ENCODE peak calls at places on chromosomes 16 and 17, in five cellular contexts. B is right lobe of liver; K is uterus; I is OCI-LY7; N is CD8-positive, alpha-beta T cell. C is an unnamed sample. For H3K36me3, the result is how much of the 10 kb centered on the place peaks cover.

GRCh38 chr17:29159286-29159860 is 20.8 kb downstream of the MYO18A start:
- DNase-seq in B (no peak), N (no peak), I (no peak), K (no peak), C (no peak)

GRCh38 chr17:74825952-74826713 is 33.6 kb downstream of the GRIN2C start:
- DNase-seq in B (peak), K (no peak), I (no peak), N (no peak), C (no peak)

GRCh38 chr16:75491876-75492275 is 3.4 kb downstream of the CHST6 start:
- DNase-seq in B (no peak), K (no peak), N (no peak), I (peak), C (no peak)

GRCh38 chr17:50931003-50931878 is 65.1 kb upstream of the TOB1 start:
- DNase-seq in N (peak), K (peak), B (peak), I (peak), C (peak)

GRCh38 chr17:64687959-64688358 is 25.9 kb upstream of the SMURF2 start:
- DNase-seq in I (no peak), N (no peak), K (no peak), B (no peak), C (no peak)

GRCh38 chr16:53433930-53434435 is 288 bp upstream of the RBL2 start:
- DNase-seq in B (no peak), K (peak), I (peak), N (no peak), C (no peak)

GRCh38 chr17:47776330-47777197 is 43.5 kb downstream of the TBX21 start:
- DNase-seq in N (no peak), B (no peak), K (no peak), I (peak), C (peak)

GRCh38 chr16:66695935-66696668 is 441 bp downstream of the CMTM4 start:
- DNase-seq in I (no peak), B (peak), K (peak), N (peak), C (peak)

GRCh38 chr16:85563515-85564276 is 49.4 kb upstream of the GSE1 start:
- DNase-seq in K (peak), B (peak), I (no peak), N (no peak), C (no peak)

GRCh38 chr16:66369055-66369592 is 2.6 kb downstream of the CDH5 start:
- DNase-seq in N (no peak), I (peak), B (no peak), K (peak), C (no peak)

GRCh38 chr16:15983898-15984297 is 34.5 kb downstream of the ABCC1 start:
- DNase-seq in B (no peak), N (no peak), I (no peak), K (no peak), C (no peak)

GRCh38 chr16:79372504-79373184 is 227.9 kb downstream of the MAF start:
- DNase-seq in I (no peak), N (no peak), B (no peak), K (peak), C (no peak)

GRCh38 chr17:80833952-80834895 is 157.4 kb upstream of the CHMP6 start:
- DNase-seq in K (peak), I (no peak), B (no peak), N (no peak), C (no peak)

GRCh38 chr16:12573300-12573699 is 230.4 kb downstream of the CPPED1 start:
- DNase-seq in N (no peak), K (no peak), I (peak), B (no peak), C (no peak)

GRCh38 chr16:12976936-12977335 is 75.5 kb downstream of the SHISA9 start:
- DNase-seq in B (no peak), K (no peak), I (no peak), N (no peak), C (no peak)

GRCh38 chr16:30119428-30119827 is 3.6 kb downstream of the MAPK3 start:
- DNase-seq in K (no peak), B (no peak), N (no peak), I (no peak), C (no peak)

GRCh38 chr16:7200320-7200719 is 132.3 kb upstream of the RBFOX1 start:
- DNase-seq in B (no peak), K (no peak), I (no peak), N (no peak), C (no peak)

GRCh38 chr16:46743232-46743719 is 4.9 kb downstream of the MYLK3 start:
- DNase-seq in I (peak), K (no peak), N (no peak), B (no peak), C (no peak)

GRCh38 chr17:60249517-60249826 is 99.7 kb downstream of the CA4 start:
- DNase-seq in I (no peak), N (no peak), B (no peak), K (no peak), C (no peak)

GRCh38 chr17:73308017-73308823 is 3.6 kb downstream of the CDC42EP4 start:
- DNase-seq in N (no peak), I (no peak), B (peak), K (peak), C (no peak)

GRCh38 chr17:10096556-10096955 is 101.8 kb downstream of the GAS7 start:
- DNase-seq in K (no peak), I (no peak), N (no peak), B (no peak), C (no peak)

GRCh38 chr16:4678596-4678995 is 14.8 kb upstream of the NUDT16L1 start:
- DNase-seq in K (no peak), N (no peak), B (peak), I (no peak), C (no peak)

GRCh38 chr17:77909236-77909635 is 49.3 kb upstream of the TNRC6C start:
- DNase-seq in K (peak), N (no peak), B (no peak), I (no peak), C (no peak)

GRCh38 chr17:15453246-15453645 is 14.2 kb downstream of the CDRT4 start:
- DNase-seq in B (no peak), I (no peak), N (no peak), K (no peak), C (no peak)

GRCh38 chr16:54446639-54447038 is 160.1 kb upstream of the IRX3 start:
- DNase-seq in N (no peak), I (no peak), K (no peak), B (no peak), C (no peak)

GRCh38 chr17:35252646-35253045 is 9.8 kb downstream of the SLFN5 start:
- DNase-seq in I (no peak), K (no peak), B (no peak), N (no peak), C (no peak)

GRCh38 chr17:52157603-52158449 is 688 bp downstream of the CA10 start:
- DNase-seq in B (no peak), N (no peak), K (no peak), I (no peak), C (no peak)

GRCh38 chr17:46727572-46728348 is 90.7 kb downstream of the WNT3 start:
- DNase-seq in I (no peak), B (no peak), K (no peak), N (no peak), C (no peak)

GRCh38 chr16:76583466-76583865 is 306.3 kb downstream of the CNTNAP4 start:
- DNase-seq in B (no peak), N (no peak), K (no peak), I (no peak), C (no peak)

GRCh38 chr17:19883537-19884215 is 15.9 kb upstream of the ULK2 start:
- DNase-seq in B (no peak), I (no peak), K (no peak), N (no peak), C (no peak)

GRCh38 chr16:67396775-67397450 is 3.6 kb upstream of the TPPP3 start:
- DNase-seq in B (no peak), I (no peak), N (no peak), K (no peak), C (no peak)

GRCh38 chr16:3188675-3188924 is 596 bp downstream of the OR1F1 start:
- DNase-seq in K (no peak), B (no peak), I (no peak), N (no peak), C (no peak)
- H3K36me3 ChIP-seq in K (under half), B (under half), I (under half), N (under half), C (under half)

GRCh38 chr17:1533649-1534325 is 17.4 kb upstream of the INPP5K start:
- DNase-seq in I (no peak), B (no peak), N (no peak), K (no peak), C (no peak)
- H3K36me3 ChIP-seq in I (half or more), B (under half), N (under half), K (under half), C (under half)

GRCh38 chr17:82619211-82619610 is 29.0 kb downstream of the WDR45B start:
- DNase-seq in B (no peak), I (no peak), K (no peak), N (no peak), C (no peak)
- H3K36me3 ChIP-seq in B (under half), I (half or more), K (under half), N (half or more), C (half or more)

DNA sequence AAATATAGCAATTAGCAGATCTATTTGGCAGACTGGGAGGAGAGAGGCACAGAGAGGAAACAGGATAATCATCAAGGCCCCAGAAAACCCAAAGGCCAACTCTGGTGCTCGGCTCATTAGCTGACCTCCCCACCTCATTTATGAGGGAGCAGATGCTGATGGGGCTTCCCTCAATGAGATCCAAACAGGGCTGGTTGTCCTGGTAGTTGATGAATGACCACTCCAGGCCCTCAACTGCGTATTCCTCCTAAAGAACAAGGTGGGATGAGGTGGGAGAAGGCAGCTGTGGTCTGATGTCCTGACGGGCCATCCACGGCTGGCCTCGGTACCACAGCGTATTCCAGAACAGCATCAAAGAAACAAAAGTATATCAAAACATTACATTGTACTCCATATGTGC is 20.8 kb downstream of the ZNHIT3 start:
- DNase-seq in I (no peak), N (no peak), K (no peak), B (no peak), C (no peak)
- H3K36me3 ChIP-seq in I (half or more), N (under half), K (under half), B (under half), C (under half)

DNA sequence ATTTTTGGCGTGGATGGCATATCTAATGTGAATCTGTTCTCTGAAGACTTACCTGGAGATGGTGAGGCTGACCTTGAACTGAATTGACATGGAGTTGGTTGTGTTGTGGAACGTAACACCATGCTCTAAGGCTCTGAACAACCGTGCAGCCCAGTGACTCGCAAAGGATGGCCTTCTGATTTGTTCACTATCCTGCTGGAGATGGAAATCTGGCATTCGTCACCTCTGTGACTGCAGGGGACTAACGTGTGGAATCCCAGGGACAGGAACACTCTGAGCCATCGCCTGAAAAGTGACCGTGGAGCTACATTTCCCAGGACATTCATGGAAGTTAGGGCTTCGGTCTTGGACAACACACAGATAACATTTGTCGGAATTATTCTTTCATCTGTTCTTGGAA is 61.1 kb downstream of the BANP start:
- DNase-seq in I (no peak), B (no peak), N (no peak), K (no peak), C (no peak)
- H3K36me3 ChIP-seq in I (under half), B (under half), N (under half), K (under half), C (under half)

GRCh38 chr17:1373710-1374237 is 26.2 kb downstream of the YWHAE start:
- DNase-seq in K (no peak), I (no peak), B (no peak), N (no peak), C (no peak)

GRCh38 chr17:1372618-1373017 is 27.4 kb downstream of the YWHAE start:
- DNase-seq in I (no peak), N (no peak), B (no peak), K (no peak), C (no peak)

GRCh38 chr17:1368588-1368987 is 31.4 kb downstream of the YWHAE start:
- DNase-seq in N (no peak), K (no peak), I (no peak), B (no peak), C (no peak)

GRCh38 chr17:1374426-1375177 is 25.4 kb downstream of the YWHAE start:
- DNase-seq in I (no peak), K (no peak), N (no peak), B (no peak), C (no peak)

DNA sequence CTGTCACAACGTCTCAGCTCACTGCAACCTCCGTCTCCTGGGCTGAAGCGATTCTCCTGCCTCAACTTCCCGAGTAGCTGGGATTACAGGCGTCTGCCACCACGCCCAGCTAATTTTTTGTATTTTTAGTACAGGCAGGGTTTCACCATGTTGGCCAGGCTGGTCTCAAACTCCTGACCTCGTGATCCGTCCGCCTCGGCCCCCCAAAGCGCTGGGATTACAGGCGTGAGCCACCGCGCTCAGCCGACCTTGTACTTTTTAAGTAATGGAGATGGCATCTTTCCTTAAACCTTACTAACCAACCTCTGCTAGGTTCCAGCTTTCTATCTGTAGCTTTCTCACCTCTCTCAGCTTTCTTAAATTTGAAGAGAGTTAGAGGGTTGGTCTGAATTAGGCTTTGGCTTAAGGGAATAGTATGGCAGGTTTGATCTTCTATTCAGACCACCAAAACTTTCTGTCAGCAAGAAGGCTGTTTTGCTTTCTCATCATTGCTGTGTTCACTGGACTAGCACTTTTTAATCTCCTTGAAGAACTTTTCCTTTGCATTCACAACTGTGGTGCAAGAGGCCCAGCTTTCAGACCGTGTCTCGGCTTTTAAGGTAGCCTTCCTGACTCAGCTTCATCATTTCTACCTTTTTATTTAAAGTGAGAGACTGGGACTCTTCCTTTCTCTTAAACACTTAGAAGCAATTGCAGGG is 28.0 kb downstream of the YWHAE start:
- DNase-seq in N (no peak), K (no peak), I (no peak), B (no peak), C (no peak)
- H3K36me3 ChIP-seq in N (under half), K (under half), I (half or more), B (under half), C (under half)

GRCh38 chr17:17797119-17797809 is 39.5 kb downstream of the SREBF1 start:
- DNase-seq in B (no peak), I (no peak), N (no peak), K (no peak), C (no peak)
- H3K36me3 ChIP-seq in B (under half), I (under half), N (under half), K (under half), C (under half)

GRCh38 chr17:31546650-31547049 is 155.2 kb downstream of the RAB11FIP4 start:
- DNase-seq in B (no peak), N (no peak), I (no peak), K (no peak), C (no peak)
- H3K36me3 ChIP-seq in B (under half), N (under half), I (under half), K (under half), C (under half)

C was measured in CD8-positive, alpha-beta memory T cell.